ENCODE peak calls at places on chromosomes 2 and 18, in four cellular contexts. One of them, this sample, is unnamed.

GRCh38 chr2:229235136-229235914 is 35.8 kb downstream of the PID1 start:
- DNase-seq in activated T-helper 1 cell treated with anti-CD3 and anti-CD28 coated beads, Interleukin-2, amount 50 U/mL, for 16 hours: no peak
- DNase-seq in NCI-H1092: no peak
- DNase-seq in A549: no peak
- DNase-seq in this sample: no peak

GRCh38 chr2:202237787-202238233 is 587 bp downstream of the SUMO1 start:
- DNase-seq in NCI-H1092: peak
- DNase-seq in A549: peak
- DNase-seq in activated T-helper 1 cell treated with anti-CD3 and anti-CD28 coated beads, Interleukin-2, amount 50 U/mL, for 16 hours: no peak
- DNase-seq in this sample: peak

GRCh38 chr2:28633739-28634138 is 117.9 kb upstream of the PPP1CB start:
- DNase-seq in NCI-H1092: no peak
- DNase-seq in activated T-helper 1 cell treated with anti-CD3 and anti-CD28 coated beads, Interleukin-2, amount 50 U/mL, for 16 hours: no peak
- DNase-seq in A549: peak
- DNase-seq in this sample: no peak

GRCh38 chr2:157413342-157414035 is 30.4 kb downstream of the CYTIP start:
- DNase-seq in A549: no peak
- DNase-seq in activated T-helper 1 cell treated with anti-CD3 and anti-CD28 coated beads, Interleukin-2, amount 50 U/mL, for 16 hours: no peak
- DNase-seq in NCI-H1092: no peak
- DNase-seq in this sample: no peak

GRCh38 chr18:63890950-63891304 is 3.4 kb downstream of the SERPINB2 start:
- DNase-seq in NCI-H1092: peak
- DNase-seq in activated T-helper 1 cell treated with anti-CD3 and anti-CD28 coated beads, Interleukin-2, amount 50 U/mL, for 16 hours: no peak
- DNase-seq in A549: peak
- DNase-seq in this sample: no peak

GRCh38 chr18:76958692-76959341 is 136.5 kb downstream of the ZNF236 start:
- DNase-seq in activated T-helper 1 cell treated with anti-CD3 and anti-CD28 coated beads, Interleukin-2, amount 50 U/mL, for 16 hours: no peak
- DNase-seq in A549: no peak
- DNase-seq in NCI-H1092: peak
- DNase-seq in this sample: no peak

GRCh38 chr18:60861575-60861974 is 471.7 kb upstream of the CDH20 start:
- DNase-seq in NCI-H1092: no peak
- DNase-seq in A549: no peak
- DNase-seq in activated T-helper 1 cell treated with anti-CD3 and anti-CD28 coated beads, Interleukin-2, amount 50 U/mL, for 16 hours: no peak
- DNase-seq in this sample: no peak

GRCh38 chr2:128062571-128062970 is 28.4 kb upstream of the UGGT1 start:
- DNase-seq in NCI-H1092: no peak
- DNase-seq in A549: no peak
- DNase-seq in activated T-helper 1 cell treated with anti-CD3 and anti-CD28 coated beads, Interleukin-2, amount 50 U/mL, for 16 hours: no peak
- DNase-seq in this sample: no peak

GRCh38 chr2:25376750-25377621 is 35.3 kb upstream of the DNMT3A start:
- DNase-seq in NCI-H1092: peak
- DNase-seq in activated T-helper 1 cell treated with anti-CD3 and anti-CD28 coated beads, Interleukin-2, amount 50 U/mL, for 16 hours: peak
- DNase-seq in A549: peak
- DNase-seq in this sample: peak

GRCh38 chr18:28126768-28127167 is 50.2 kb downstream of the CDH2 start:
- DNase-seq in NCI-H1092: no peak
- DNase-seq in activated T-helper 1 cell treated with anti-CD3 and anti-CD28 coated beads, Interleukin-2, amount 50 U/mL, for 16 hours: no peak
- DNase-seq in A549: no peak
- DNase-seq in this sample: no peak

GRCh38 chr2:9232886-9233285 is 26.3 kb downstream of the ASAP2 start:
- DNase-seq in activated T-helper 1 cell treated with anti-CD3 and anti-CD28 coated beads, Interleukin-2, amount 50 U/mL, for 16 hours: no peak
- DNase-seq in A549: no peak
- DNase-seq in NCI-H1092: no peak
- DNase-seq in this sample: no peak